ENCODE peak calls at places on chromosomes 1 and 21, in ten cellular contexts. C, A, E, P, I, V, K, U, M and S are unnamed samples.

GRCh38 chr1:112706505-112707216 is at the start of gene RHOC:
- DNase-seq in C (peak; percentile 84), A (peak; percentile 36), E (peak; percentile 52), P (peak; percentile 29), I (peak; percentile 94), V (no peak), K (peak; percentile 88), U (peak; percentile 90), M (peak; percentile 80), S (peak; percentile 68)

GRCh38 chr1:41494351-41495170 is 10.1 kb upstream of the EDN2 start:
- DNase-seq in C (no peak), A (no peak), E (no peak), P (no peak), I (no peak), V (no peak), K (no peak), U (no peak), M (peak; percentile 9), S (no peak)

GRCh38 chr1:202631076-202631923 is 79.0 kb downstream of the SYT2 start:
- DNase-seq in C (no peak), A (no peak), E (no peak), P (no peak), I (no peak), V (no peak), K (no peak), U (no peak), M (no peak), S (no peak)

GRCh38 chr21:37710555-37711293 is 205.5 kb downstream of the KCNJ6 start:
- DNase-seq in C (no peak), A (peak; percentile 15), E (peak; percentile 7), P (no peak), I (no peak), V (no peak), K (no peak), U (no peak), M (no peak), S (no peak)

GRCh38 chr1:112143871-112144441 is 154.5 kb upstream of the KCND3 start:
- DNase-seq in C (no peak), A (no peak), E (no peak), P (no peak), I (no peak), V (no peak), K (no peak), U (no peak), M (no peak), S (no peak)

GRCh38 chr1:153141377-153141776 is 9.3 kb downstream of the SPRR2G start:
- DNase-seq in C (no peak), A (no peak), E (no peak), P (no peak), I (no peak), V (no peak), K (no peak), U (no peak), M (no peak), S (no peak)

GRCh38 chr1:89615676-89616598 is 17.0 kb upstream of the LRRC8C start:
- DNase-seq in C (peak; percentile 19), A (no peak), E (no peak), P (no peak), I (no peak), V (no peak), K (no peak), U (no peak), M (no peak), S (peak; percentile 35)

GRCh38 chr1:22379566-22379965 is 72.1 kb upstream of the ZBTB40 start:
- DNase-seq in C (no peak), A (no peak), E (no peak), P (no peak), I (no peak), V (no peak), K (no peak), U (no peak), M (no peak), S (no peak)

DNA sequence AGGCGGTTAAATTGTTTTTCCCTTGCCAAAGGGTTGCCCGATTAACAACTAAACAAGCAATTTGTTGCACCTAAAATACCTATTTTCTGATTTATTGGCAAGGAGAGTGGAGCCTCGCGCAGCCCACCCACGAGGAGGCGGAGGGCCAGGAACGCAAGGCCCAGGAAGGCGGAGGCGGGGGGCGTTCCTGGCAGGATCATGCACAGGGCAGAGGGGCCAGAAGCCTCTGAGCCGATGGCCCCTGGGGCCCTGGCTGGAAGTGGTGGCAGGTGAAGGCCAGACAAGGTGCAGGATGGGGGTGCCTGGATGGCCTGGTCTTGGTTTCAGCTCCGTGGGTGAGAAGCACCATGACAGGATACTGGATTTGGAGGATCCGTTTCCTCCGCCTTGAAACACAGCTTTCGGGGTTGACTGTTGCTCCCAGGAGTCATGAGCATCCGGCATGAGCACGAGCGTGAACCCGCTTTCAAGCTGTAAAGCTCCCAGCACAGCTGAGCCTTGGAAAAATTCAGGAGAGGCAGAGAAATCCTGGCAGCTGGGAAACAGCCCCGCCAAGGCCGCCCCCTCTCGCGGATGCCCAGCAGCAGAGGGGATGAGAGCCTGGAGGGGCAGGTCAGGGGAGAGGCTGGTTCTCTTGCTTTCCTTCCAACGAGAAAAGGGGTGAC is 35.0 kb downstream of the AJAP1 start:
- DNase-seq in C (no peak), A (no peak), E (no peak), P (no peak), I (no peak), V (no peak), K (no peak), U (no peak), M (no peak), S (no peak)
- TF ChIP-seq CTCF in C (no peak), A (no peak), E (no peak), P (no peak), I (no peak), V (no peak), K (no peak), U (no peak), M (no peak), S (no peak)

DNA sequence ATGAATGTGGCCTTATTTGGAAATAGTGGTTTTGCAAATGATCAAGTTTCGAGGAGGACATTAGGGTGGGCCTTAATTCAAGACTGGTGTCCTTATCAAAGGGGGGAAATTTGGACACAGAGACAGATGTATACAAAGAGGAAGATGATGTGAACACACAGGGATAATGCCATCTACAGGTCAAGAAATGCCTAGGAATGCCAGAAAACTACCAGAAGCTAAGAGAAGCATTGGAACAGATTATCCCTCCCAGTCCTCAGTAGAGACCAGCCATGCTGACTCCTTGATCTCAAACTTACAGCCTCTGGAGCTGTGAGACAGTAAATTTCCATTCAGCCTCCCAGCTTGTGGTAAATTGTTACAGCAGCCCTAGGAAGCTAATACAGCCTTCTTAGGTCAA is 151.4 kb downstream of the PTGER3 start:
- DNase-seq in C (no peak), A (peak; percentile 14), E (no peak), P (no peak), I (no peak), V (no peak), K (no peak), U (no peak), M (no peak), S (no peak)
- TF ChIP-seq CTCF in C (peak; percentile 13), A (no peak), E (no peak), P (no peak), I (peak; percentile 26), V (no peak), K (no peak), U (no peak), M (peak; percentile 40), S (peak; percentile 42)

GRCh38 chr1:186298851-186299250 is 76.2 kb downstream of the TPR start:
- DNase-seq in C (no peak), A (no peak), E (no peak), P (no peak), I (no peak), V (no peak), K (no peak), U (no peak), M (no peak), S (no peak)

GRCh38 chr1:186295980-186296379 is 79.1 kb downstream of the TPR start:
- DNase-seq in C (no peak), A (peak; percentile 74), E (peak; percentile 54), P (peak; percentile 2), I (no peak), V (no peak), K (no peak), U (no peak), M (no peak), S (no peak)

GRCh38 chr1:186301448-186301847 is 73.6 kb downstream of the TPR start:
- DNase-seq in C (no peak), A (no peak), E (no peak), P (no peak), I (no peak), V (peak; percentile 28), K (no peak), U (no peak), M (no peak), S (no peak)

GRCh38 chr1:186292875-186293274 is 82.2 kb downstream of the TPR start:
- DNase-seq in C (no peak), A (no peak), E (no peak), P (no peak), I (no peak), V (no peak), K (no peak), U (no peak), M (no peak), S (no peak)

DNA sequence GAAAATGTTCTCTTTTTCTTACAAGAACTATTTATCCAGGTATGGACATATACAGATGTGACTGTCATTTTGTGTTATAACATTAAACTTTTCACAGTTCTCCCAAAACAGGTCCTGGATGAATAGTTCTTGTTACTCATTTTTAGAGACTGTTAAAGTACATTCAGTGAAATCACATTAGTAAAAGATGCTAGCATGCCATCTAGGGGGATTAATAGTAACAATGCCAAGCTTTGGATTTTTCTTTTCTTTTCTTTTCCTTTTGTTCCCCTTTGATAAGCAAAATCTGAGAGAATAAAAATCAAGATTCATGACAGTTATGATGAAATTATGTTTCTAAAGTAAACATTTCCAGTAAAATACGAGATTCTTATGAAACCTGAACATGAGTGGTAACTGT is 77.6 kb downstream of the TPR start:
- DNase-seq in C (no peak), A (peak; percentile 3), E (no peak), P (no peak), I (no peak), V (no peak), K (no peak), U (no peak), M (no peak), S (no peak)
- TF ChIP-seq CTCF in C (no peak), A (no peak), E (no peak), P (no peak), I (no peak), V (no peak), K (no peak), U (no peak), M (no peak), S (no peak)

GRCh38 chr1:148374101-148374500 is 109.0 kb downstream of the PPIAL4G start:
- DNase-seq in C (no peak), A (no peak), E (no peak), P (no peak), I (no peak), V (no peak), K (no peak), U (no peak), M (no peak), S (no peak)

GRCh38 chr1:148383966-148384365 is 99.1 kb downstream of the PPIAL4G start:
- DNase-seq in C (no peak), A (no peak), E (no peak), P (no peak), I (no peak), V (no peak), K (no peak), U (no peak), M (no peak), S (no peak)

GRCh38 chr1:148379170-148379500 is 104.0 kb downstream of the PPIAL4G start:
- DNase-seq in C (no peak), A (no peak), E (no peak), P (no peak), I (no peak), V (no peak), K (no peak), U (no peak), M (no peak), S (peak; percentile 47)

GRCh38 chr1:148385371-148386030 is 97.6 kb downstream of the PPIAL4G start:
- DNase-seq in C (no peak), A (no peak), E (no peak), P (no peak), I (no peak), V (no peak), K (no peak), U (no peak), M (no peak), S (no peak)

DNA sequence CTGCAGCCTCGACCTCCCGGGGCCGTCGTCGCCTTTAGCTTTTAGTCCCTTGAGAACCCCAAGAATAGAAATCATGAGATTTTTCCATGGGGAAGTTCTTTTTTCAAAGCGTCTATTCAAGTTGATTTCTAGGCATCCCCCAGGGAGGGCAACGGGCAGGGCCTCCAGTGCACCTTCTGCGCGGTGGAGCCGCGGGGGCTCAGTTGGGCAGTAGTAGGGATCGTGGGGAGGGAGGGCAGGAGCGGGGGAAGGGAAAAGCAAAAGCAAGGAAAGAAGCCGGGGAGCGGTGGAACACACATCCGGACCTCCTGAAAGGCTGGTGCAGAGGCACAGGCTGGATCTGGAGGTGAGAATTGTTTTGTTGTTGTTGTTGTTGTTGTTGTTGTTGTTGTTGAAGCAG is 103.4 kb downstream of the PPIAL4G start:
- DNase-seq in C (no peak), A (no peak), E (no peak), P (no peak), I (no peak), V (no peak), K (no peak), U (no peak), M (no peak), S (no peak)
- TF ChIP-seq CTCF in C (no peak), A (no peak), E (no peak), P (no peak), I (no peak), V (no peak), K (no peak), U (no peak), M (no peak), S (no peak)